ENCODE peak calls at places on chromosomes 6 and 20, in four cellular contexts. One of them, this sample, is unnamed.

GRCh38 chr6:112106562-112106961 is 19.2 kb downstream of the FAM229B start:
- DNase-seq in anterior cingulate cortex: no peak
- DNase-seq in NCI-H345: no peak
- DNase-seq in ovary: no peak
- DNase-seq in this sample: no peak

GRCh38 chr6:108748959-108749358 is 99.3 kb upstream of the ARMC2 start:
- DNase-seq in NCI-H345: no peak
- DNase-seq in ovary: no peak
- DNase-seq in anterior cingulate cortex: no peak
- DNase-seq in this sample: no peak

GRCh38 chr6:30687659-30688431 is 1.4 kb upstream of the PPP1R18 start:
- DNase-seq in ovary: peak
- DNase-seq in anterior cingulate cortex: no peak
- DNase-seq in NCI-H345: no peak
- DNase-seq in this sample: peak

GRCh38 chr20:43570496-43570895 is 11.7 kb downstream of the SGK2 start:
- DNase-seq in ovary: no peak
- DNase-seq in anterior cingulate cortex: no peak
- DNase-seq in NCI-H345: no peak
- DNase-seq in this sample: no peak

GRCh38 chr6:116764961-116765841 is at the start of gene FAM162B:
- DNase-seq in NCI-H345: peak
- DNase-seq in anterior cingulate cortex: no peak
- DNase-seq in ovary: peak
- DNase-seq in this sample: peak

GRCh38 chr6:149032599-149033405 is 284.7 kb upstream of the TAB2 start:
- DNase-seq in ovary: peak
- DNase-seq in anterior cingulate cortex: no peak
- DNase-seq in NCI-H345: no peak
- DNase-seq in this sample: peak

GRCh38 chr6:66418906-66419305 is 711.9 kb upstream of the EYS start:
- DNase-seq in ovary: no peak
- DNase-seq in anterior cingulate cortex: no peak
- DNase-seq in NCI-H345: no peak
- DNase-seq in this sample: no peak

GRCh38 chr6:44698602-44699001 is 311.1 kb downstream of the CDC5L start:
- DNase-seq in NCI-H345: no peak
- DNase-seq in ovary: no peak
- DNase-seq in anterior cingulate cortex: no peak
- DNase-seq in this sample: no peak

GRCh38 chr20:33373735-33374605 is 27.3 kb downstream of the CDK5RAP1 start:
- DNase-seq in NCI-H345: no peak
- DNase-seq in ovary: no peak
- DNase-seq in anterior cingulate cortex: no peak
- DNase-seq in this sample: peak

GRCh38 chr6:73739097-73739496 is 43.1 kb downstream of the CD109 start:
- DNase-seq in ovary: no peak
- DNase-seq in NCI-H345: peak
- DNase-seq in anterior cingulate cortex: no peak
- DNase-seq in this sample: peak

GRCh38 chr6:143774347-143774746 is 68.8 kb upstream of the LTV1 start:
- DNase-seq in ovary: no peak
- DNase-seq in NCI-H345: no peak
- DNase-seq in anterior cingulate cortex: no peak
- DNase-seq in this sample: no peak

GRCh38 chr6:64084201-64084663 is 448.6 kb downstream of the PHF3 start:
- DNase-seq in anterior cingulate cortex: no peak
- DNase-seq in ovary: no peak
- DNase-seq in NCI-H345: no peak
- DNase-seq in this sample: no peak

GRCh38 chr20:63696628-63697356 is at the start of gene TNFRSF6B:
- DNase-seq in anterior cingulate cortex: no peak
- DNase-seq in ovary: no peak
- DNase-seq in NCI-H345: no peak
- DNase-seq in this sample: peak

GRCh38 chr20:17381701-17382100 is 149.5 kb downstream of the BFSP1 start:
- DNase-seq in ovary: no peak
- DNase-seq in NCI-H345: no peak
- DNase-seq in anterior cingulate cortex: no peak
- DNase-seq in this sample: no peak

GRCh38 chr6:4364711-4365110 is 229.3 kb upstream of the ECI2 start:
- DNase-seq in ovary: no peak
- DNase-seq in anterior cingulate cortex: no peak
- DNase-seq in NCI-H345: no peak
- DNase-seq in this sample: no peak

GRCh38 chr6:130132286-130132701 is 90.5 kb downstream of the SAMD3 start:
- DNase-seq in ovary: no peak
- DNase-seq in NCI-H345: no peak
- DNase-seq in anterior cingulate cortex: no peak
- DNase-seq in this sample: no peak

GRCh38 chr20:63698739-63699465 is 2.5 kb downstream of the TNFRSF6B start:
- DNase-seq in anterior cingulate cortex: no peak
- DNase-seq in NCI-H345: no peak
- DNase-seq in ovary: peak
- DNase-seq in this sample: peak

GRCh38 chr6:1597924-1598323 is 11.8 kb upstream of the FOXC1 start:
- DNase-seq in ovary: no peak
- DNase-seq in anterior cingulate cortex: no peak
- DNase-seq in NCI-H345: no peak
- DNase-seq in this sample: no peak

GRCh38 chr20:58518896-58519593 is 3.8 kb upstream of the APCDD1L start:
- DNase-seq in ovary: no peak
- DNase-seq in anterior cingulate cortex: no peak
- DNase-seq in NCI-H345: no peak
- DNase-seq in this sample: no peak

GRCh38 chr6:136685540-136686108 is 106.7 kb downstream of the MAP3K5 start:
- DNase-seq in ovary: no peak
- DNase-seq in NCI-H345: no peak
- DNase-seq in anterior cingulate cortex: no peak
- DNase-seq in this sample: no peak

GRCh38 chr6:121522265-121522664 is 86.8 kb downstream of the GJA1 start:
- DNase-seq in anterior cingulate cortex: no peak
- DNase-seq in ovary: peak
- DNase-seq in NCI-H345: no peak
- DNase-seq in this sample: peak

GRCh38 chr6:75693534-75693933 is 55.5 kb upstream of the MYO6 start:
- DNase-seq in NCI-H345: no peak
- DNase-seq in ovary: no peak
- DNase-seq in anterior cingulate cortex: no peak
- DNase-seq in this sample: no peak

GRCh38 chr6:161434921-161435411 is 161.1 kb upstream of the AGPAT4 start:
- DNase-seq in NCI-H345: no peak
- DNase-seq in anterior cingulate cortex: no peak
- DNase-seq in ovary: no peak
- DNase-seq in this sample: peak

GRCh38 chr6:23269436-23269835 is 700.1 kb downstream of the HDGFL1 start:
- DNase-seq in NCI-H345: no peak
- DNase-seq in ovary: no peak
- DNase-seq in anterior cingulate cortex: no peak
- DNase-seq in this sample: no peak

GRCh38 chr6:136647363-136647763 is 97.1 kb upstream of the MAP7 start:
- DNase-seq in ovary: peak
- DNase-seq in anterior cingulate cortex: no peak
- DNase-seq in NCI-H345: no peak
- DNase-seq in this sample: peak

GRCh38 chr6:29953706-29954105 is 11.4 kb downstream of the HLA-A start:
- DNase-seq in ovary: no peak
- DNase-seq in anterior cingulate cortex: no peak
- DNase-seq in NCI-H345: no peak
- DNase-seq in this sample: no peak

GRCh38 chr6:169093121-169093723 is 160.4 kb downstream of the THBS2 start:
- DNase-seq in ovary: no peak
- DNase-seq in NCI-H345: no peak
- DNase-seq in anterior cingulate cortex: no peak
- DNase-seq in this sample: no peak

GRCh38 chr6:2797564-2798014 is 32.4 kb downstream of the WRNIP1 start:
- DNase-seq in NCI-H345: no peak
- DNase-seq in ovary: no peak
- DNase-seq in anterior cingulate cortex: no peak
- DNase-seq in this sample: no peak

GRCh38 chr6:26129656-26130055 is 42.4 kb downstream of the HFE start:
- DNase-seq in ovary: no peak
- DNase-seq in NCI-H345: no peak
- DNase-seq in anterior cingulate cortex: no peak
- DNase-seq in this sample: no peak

GRCh38 chr6:168127384-168127868 is 48.4 kb upstream of the FRMD1 start:
- DNase-seq in NCI-H345: no peak
- DNase-seq in anterior cingulate cortex: no peak
- DNase-seq in ovary: no peak
- DNase-seq in this sample: peak